ENCODE peak calls at places on chromosome 2, in four cellular contexts. P is skeletal muscle cell, H is RPMI8226, Q is amniotic stem cell. O is an unnamed sample.

GRCh38 chr2:157922815-157923214 is 46.7 kb upstream of the ACVR1 start:
- DNase-seq in P (no peak), H (no peak), Q (no peak), O (no peak)

GRCh38 chr2:48045613-48046012 is 139.3 kb upstream of the FBXO11 start:
- DNase-seq in P (no peak), H (peak; percentile 60), Q (no peak), O (no peak)

GRCh38 chr2:216606551-216607527 is 26.4 kb upstream of the IGFBP2 start:
- DNase-seq in P (no peak), H (peak; percentile 8), Q (no peak), O (no peak)

GRCh38 chr2:161651547-161651946 is 27.3 kb downstream of the SLC4A10 start:
- DNase-seq in P (no peak), H (peak; percentile 86), Q (no peak), O (no peak)

GRCh38 chr2:164014068-164014577 is 278.3 kb upstream of the FIGN start:
- DNase-seq in P (no peak), H (no peak), Q (no peak), O (no peak)

GRCh38 chr2:200091126-200091525 is 135.7 kb downstream of the MAIP1 start:
- DNase-seq in P (no peak), H (no peak), Q (no peak), O (no peak)

GRCh38 chr2:238868616-238869292 is 20.9 kb downstream of the TWIST2 start:
- DNase-seq in P (no peak), H (no peak), Q (no peak), O (no peak)

GRCh38 chr2:36459725-36460137 is 104.2 kb downstream of the CRIM1 start:
- DNase-seq in P (no peak), H (no peak), Q (no peak), O (peak; percentile 43)

GRCh38 chr2:177072069-177072468 is 140.5 kb upstream of the HNRNPA3 start:
- DNase-seq in P (peak; percentile 13), H (no peak), Q (no peak), O (peak; percentile 94)

O was measured in retinal pigment epithelial cell.